ENCODE peak calls at places on chromosomes 1 and 21, in five cellular contexts. J is lung, F is mesothelial cell of epicardium, C is adrenal gland, H is heart left ventricle. X is an unnamed sample.
A peak's percentile ranks its signal among the peaks of the same experiment; 100 is the strongest.

GRCh38 chr1:51509773-51510172 is 9.3 kb downstream of the EPS15 start:
- DNase-seq in F (no peak), J (no peak), H (no peak), C (no peak), X (no peak)

GRCh38 chr1:187275346-187275745 is 446.6 kb downstream of the PLA2G4A start:
- DNase-seq in H (no peak), F (no peak), J (no peak), C (no peak), X (no peak)

GRCh38 chr1:42335809-42336518 is 929 bp upstream of the FOXJ3 start:
- DNase-seq in C (no peak), F (no peak), H (no peak), J (peak; percentile 51), X (no peak)

GRCh38 chr1:234083460-234083859 is 179.0 kb downstream of the SLC35F3 start:
- DNase-seq in F (no peak), C (no peak), H (no peak), J (no peak), X (no peak)

GRCh38 chr1:170664283-170664827 is 424 bp downstream of the PRRX1 start:
- DNase-seq in C (peak; percentile 29), H (peak; percentile 60), J (no peak), F (peak; percentile 55), X (no peak)

GRCh38 chr1:75614455-75615379 is 3.8 kb upstream of the SLC44A5 start:
- DNase-seq in F (peak; percentile 68), C (peak; percentile 48), J (peak; percentile 29), H (peak; percentile 46), X (peak; percentile 80)

GRCh38 chr1:178407215-178407614 is 89.5 kb downstream of the CLEC20A start:
- DNase-seq in H (no peak), C (no peak), J (no peak), F (no peak), X (no peak)

GRCh38 chr1:223208164-223209075 is 65.4 kb upstream of the TLR5 start:
- DNase-seq in H (no peak), C (no peak), J (no peak), F (no peak), X (no peak)

GRCh38 chr1:77642196-77642595 is 40.3 kb downstream of the ZZZ3 start:
- DNase-seq in F (no peak), C (no peak), J (no peak), H (no peak), X (no peak)

GRCh38 chr1:204819495-204819894 is 51.2 kb upstream of the NFASC start:
- DNase-seq in F (no peak), J (no peak), C (no peak), H (no peak), X (no peak)

GRCh38 chr1:53142226-53142853 is at the start of gene SLC1A7:
- DNase-seq in C (no peak), F (no peak), H (no peak), J (no peak), X (no peak)

GRCh38 chr1:218983848-218984247 is 189.8 kb upstream of the LYPLAL1 start:
- DNase-seq in H (no peak), F (no peak), C (no peak), J (no peak), X (no peak)

GRCh38 chr21:42770717-42771502 is 108.4 kb downstream of the WDR4 start:
- DNase-seq in J (no peak), H (no peak), C (no peak), F (no peak), X (no peak)

GRCh38 chr1:205630241-205630640 is 1.6 kb downstream of the ELK4 start:
- DNase-seq in C (no peak), J (no peak), H (no peak), F (no peak), X (no peak)

GRCh38 chr21:27060190-27060589 is 93.3 kb upstream of the ADAMTS5 start:
- DNase-seq in H (no peak), F (no peak), J (no peak), C (no peak), X (no peak)

GRCh38 chr1:93489756-93490155 is 41.8 kb downstream of the FNBP1L start:
- DNase-seq in H (no peak), C (no peak), J (no peak), F (no peak), X (no peak)

GRCh38 chr1:67433830-67434229 is 3.6 kb upstream of the SERBP1 start:
- DNase-seq in C (no peak), F (no peak), J (no peak), H (no peak), X (no peak)

GRCh38 chr1:183165456-183165855 is 20.6 kb upstream of the LAMC2 start:
- DNase-seq in F (no peak), C (no peak), H (no peak), J (no peak), X (no peak)

GRCh38 chr1:95252422-95252821 is 18.4 kb downstream of the RWDD3 start:
- DNase-seq in J (no peak), C (no peak), F (no peak), H (no peak), X (no peak)

GRCh38 chr1:51294566-51295184 is 35.7 kb downstream of the TTC39A start:
- DNase-seq in C (no peak), F (peak; percentile 25), H (no peak), J (no peak), X (no peak)

GRCh38 chr1:111880866-111881837 is 108.3 kb downstream of the KCND3 start:
- DNase-seq in H (no peak), F (no peak), J (no peak), C (peak; percentile 26), X (no peak)

GRCh38 chr1:98991127-98992003 is 13.3 kb downstream of the PLPPR5 start:
- DNase-seq in H (no peak), F (no peak), C (no peak), J (no peak), X (no peak)

GRCh38 chr1:147434926-147435325 is 106.4 kb upstream of the BCL9 start:
- DNase-seq in F (no peak), J (no peak), C (no peak), H (no peak), X (no peak)

GRCh38 chr1:201307760-201308499 is 24.6 kb downstream of the PKP1 start:
- DNase-seq in C (no peak), H (no peak), F (no peak), J (no peak), X (no peak)

GRCh38 chr21:43864806-43865470 is at the start of gene AGPAT3:
- DNase-seq in J (no peak), H (peak; percentile 31), C (no peak), F (no peak), X (peak; percentile 61)

GRCh38 chr1:47569681-47570470 is 132.0 kb downstream of the FOXD2 start:
- DNase-seq in H (peak; percentile 40), F (peak; percentile 62), C (peak; percentile 82), J (peak; percentile 78), X (no peak)

GRCh38 chr1:220521755-220522154 is 6.2 kb upstream of the MARK1 start:
- DNase-seq in J (no peak), F (no peak), H (no peak), C (no peak), X (no peak)

DNA sequence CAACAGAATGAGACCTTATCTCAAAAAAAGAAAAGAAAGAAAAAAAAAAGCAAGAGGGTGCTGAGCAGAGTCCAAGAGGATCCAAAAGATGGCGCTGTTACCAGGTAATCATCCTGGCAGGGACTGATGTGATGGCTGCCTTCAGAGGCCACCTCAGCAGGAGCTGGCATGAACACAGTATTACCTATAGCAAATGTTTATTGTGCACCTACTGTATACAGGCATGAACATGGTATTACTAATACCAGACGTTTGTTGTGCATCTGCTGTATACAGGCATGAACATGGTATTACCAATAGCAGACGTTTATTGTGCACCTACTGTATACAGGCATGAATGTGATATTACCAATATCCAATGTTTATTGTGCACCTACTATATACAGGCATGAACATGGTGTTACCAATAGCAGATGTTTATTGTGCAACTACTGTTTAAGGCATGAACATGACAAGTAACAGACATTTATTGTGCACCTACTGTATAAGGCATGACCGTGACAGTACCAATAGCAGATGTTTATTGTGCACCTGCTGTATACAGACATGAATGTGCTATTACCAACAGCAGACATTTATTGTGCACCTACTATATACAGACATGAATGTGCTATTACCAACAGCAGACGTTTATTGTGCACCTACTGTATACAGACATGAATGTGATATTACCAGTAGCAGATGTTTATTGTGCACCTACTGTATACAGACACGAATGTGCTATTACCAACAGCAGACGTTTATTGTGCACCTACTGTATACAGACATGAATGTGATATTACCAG is 115.1 kb upstream of the TMEM51 start:
- DNase-seq in J (no peak), F (no peak), H (no peak), C (no peak), X (no peak)
- TF ChIP-seq CTCF in J (no peak), F (no peak), H (no peak), C (peak; percentile 16), X (peak; percentile 74)

DNA sequence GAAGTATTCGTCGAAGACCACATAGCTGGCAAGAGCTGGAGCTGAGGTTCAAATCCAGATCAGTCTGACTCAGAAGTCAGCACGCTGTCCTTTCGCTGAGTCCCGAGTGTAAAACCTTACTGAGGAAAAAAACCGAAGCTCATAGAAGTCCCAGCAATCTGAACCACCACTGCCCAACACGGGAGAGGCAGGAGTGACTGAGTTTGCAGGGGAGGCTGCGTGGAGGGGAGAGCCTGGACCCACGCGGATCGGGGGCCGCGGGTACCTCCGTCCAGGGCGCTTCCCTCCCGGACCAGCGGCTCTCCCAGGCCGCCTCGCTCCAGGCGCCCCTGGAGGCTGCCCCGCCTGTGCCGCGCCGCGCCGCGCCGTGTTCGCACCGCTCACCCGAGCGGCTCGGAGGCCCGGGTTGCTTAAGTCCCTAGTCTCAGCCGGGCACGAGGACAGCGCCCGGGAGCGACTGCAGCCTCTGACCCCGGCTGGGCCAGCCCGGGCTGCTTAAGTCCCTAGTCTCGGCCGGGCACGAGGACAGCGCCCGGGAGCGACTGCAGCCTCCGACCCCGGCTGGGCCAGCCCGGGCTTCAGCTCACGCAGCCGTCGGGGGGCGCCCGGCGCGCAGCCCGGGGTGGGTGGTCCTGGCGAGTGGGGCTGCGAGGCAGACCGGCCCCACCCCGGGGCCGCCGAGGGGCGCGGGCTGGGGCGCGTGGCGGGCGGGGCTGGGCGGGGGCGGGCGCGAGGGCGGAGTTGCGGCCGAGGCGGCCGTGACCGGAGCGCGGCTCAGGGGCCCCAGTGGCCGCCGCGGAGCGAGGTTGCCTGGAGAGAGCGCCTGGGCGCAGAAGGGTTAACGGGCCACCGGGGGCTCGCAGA is at the start of gene ADAMTSL4:
- DNase-seq in J (no peak), F (peak; percentile 64), C (peak; percentile 85), H (peak; percentile 59), X (no peak)
- TF ChIP-seq CTCF in J (no peak), F (no peak), C (peak; percentile 10), H (peak; percentile 11), X (peak; percentile 57)

DNA sequence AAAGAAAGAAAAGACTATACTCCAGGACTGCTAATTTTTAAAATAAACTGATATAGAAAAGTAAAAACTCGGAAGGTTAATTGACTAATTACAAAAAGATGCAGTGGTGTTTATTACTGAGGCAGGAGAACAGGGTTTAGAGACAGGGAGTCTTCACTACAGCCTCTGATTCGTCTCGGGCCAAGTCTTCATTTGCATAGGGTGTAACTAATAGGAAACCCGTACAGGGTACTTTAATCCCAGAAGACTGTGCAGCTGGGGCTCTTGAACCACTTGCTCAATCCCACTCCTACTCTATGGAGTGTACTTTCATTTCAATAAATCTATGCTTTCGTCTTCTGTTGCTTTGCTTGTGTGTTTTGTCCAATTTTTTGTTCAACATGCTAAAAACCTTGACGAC is 8.2 kb downstream of the SDHB start:
- DNase-seq in J (no peak), H (no peak), F (no peak), C (no peak), X (no peak)
- TF ChIP-seq CTCF in J (no peak), H (no peak), F (no peak), C (no peak), X (no peak)

DNA sequence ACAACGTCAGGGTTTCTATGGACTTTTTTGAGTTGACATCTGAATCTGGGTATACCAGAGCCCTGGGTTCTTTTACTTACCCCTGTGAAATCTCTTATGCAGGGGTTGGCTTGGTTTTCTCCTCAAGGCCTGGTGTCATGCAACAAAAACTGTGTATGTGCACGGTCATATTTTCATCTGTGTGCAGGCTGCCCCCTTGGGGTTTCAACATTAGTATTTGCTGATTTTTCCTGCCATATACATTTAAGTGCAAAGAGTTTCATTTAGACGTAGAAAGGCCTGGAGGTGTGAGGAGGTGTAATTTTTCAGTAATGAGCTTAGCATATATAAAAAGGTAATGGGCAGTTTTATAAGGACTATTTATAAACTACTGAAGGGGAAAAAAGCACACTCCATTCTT is 21.9 kb upstream of the ZBTB18 start:
- DNase-seq in C (no peak), J (no peak), F (no peak), H (no peak), X (no peak)
- TF ChIP-seq CTCF in C (no peak), J (no peak), F (no peak), H (no peak), X (peak; percentile 70)

X was measured in chondrocyte.